ENCODE peak calls at places on chromosomes 1 and 21, in five cellular contexts. Q is left ventricle myocardium inferior, C is IMR-90, N is body of pancreas, S is psoas muscle. G is an unnamed sample.

GRCh38 chr1:110130113-110130591 is 17.9 kb downstream of the UBL4B start:
- DNase-seq in Q (peak), C (no peak), N (no peak), S (no peak), G (no peak)

GRCh38 chr21:29888437-29888836 is 51.4 kb downstream of the GRIK1 start:
- DNase-seq in Q (no peak), C (no peak), N (no peak), S (no peak), G (no peak)

GRCh38 chr1:19461352-19461645 is 24.0 kb downstream of the CAPZB start:
- DNase-seq in Q (no peak), C (no peak), N (no peak), S (no peak), G (no peak)

GRCh38 chr1:109712321-109712864 is 342 bp downstream of the GSTM5 start:
- DNase-seq in Q (no peak), C (no peak), N (no peak), S (no peak), G (no peak)

GRCh38 chr1:112546076-112546475 is 37.3 kb downstream of the WNT2B start:
- DNase-seq in Q (no peak), C (no peak), N (no peak), S (no peak), G (no peak)

GRCh38 chr1:153380711-153381110 is 5.3 kb upstream of the S100A12 start:
- DNase-seq in Q (no peak), C (no peak), N (no peak), S (no peak), G (no peak)

GRCh38 chr1:114490235-114490634 is 20.8 kb downstream of the TRIM33 start:
- DNase-seq in Q (no peak), C (no peak), N (no peak), S (no peak), G (peak)

GRCh38 chr1:33305016-33305415 is 15.9 kb downstream of the A3GALT2 start:
- DNase-seq in Q (no peak), C (no peak), N (no peak), S (no peak), G (no peak)

GRCh38 chr21:44568667-44569556 is 4.6 kb upstream of the KRTAP10-4 start:
- DNase-seq in Q (no peak), C (no peak), N (no peak), S (no peak), G (no peak)

GRCh38 chr1:220235462-220235861 is 36.8 kb downstream of the RAB3GAP2 start:
- DNase-seq in Q (no peak), C (peak), N (no peak), S (no peak), G (no peak)

GRCh38 chr21:45074048-45074817 is at the start of gene ADARB1:
- DNase-seq in Q (peak), C (peak), N (peak), S (peak), G (peak)

GRCh38 chr1:17485280-17485679 is 45.8 kb upstream of the RCC2 start:
- DNase-seq in Q (no peak), C (peak), N (no peak), S (no peak), G (peak)

GRCh38 chr1:89602871-89603404 is 30.0 kb upstream of the LRRC8C start:
- DNase-seq in Q (no peak), C (no peak), N (no peak), S (no peak), G (no peak)

GRCh38 chr1:50996083-50996482 is 26.0 kb downstream of the CDKN2C start:
- DNase-seq in Q (no peak), C (no peak), N (no peak), S (no peak), G (no peak)

GRCh38 chr1:98398649-98399048 is 262.9 kb upstream of the SNX7 start:
- DNase-seq in Q (no peak), C (no peak), N (no peak), S (no peak), G (no peak)

GRCh38 chr1:159092398-159092760 is 15.8 kb upstream of the AIM2 start:
- DNase-seq in Q (no peak), C (no peak), N (no peak), S (no peak), G (no peak)

GRCh38 chr1:203343956-203344355 is 7.0 kb downstream of the FMOD start:
- DNase-seq in Q (no peak), C (no peak), N (no peak), S (no peak), G (no peak)

GRCh38 chr1:173507847-173508209 is 30.7 kb downstream of the PRDX6 start:
- DNase-seq in Q (no peak), C (no peak), N (no peak), S (no peak), G (no peak)

GRCh38 chr21:43866233-43866632 is 1.2 kb downstream of the AGPAT3 start:
- DNase-seq in Q (peak), C (peak), N (peak), S (peak), G (peak)

GRCh38 chr1:75423616-75424015 is 187.3 kb downstream of the SLC44A5 start:
- DNase-seq in Q (no peak), C (no peak), N (no peak), S (no peak), G (peak)

GRCh38 chr1:12528021-12528852 is 89.8 kb downstream of the DHRS3 start:
- DNase-seq in Q (peak), C (peak), N (peak), S (peak), G (peak)

GRCh38 chr21:39087238-39087975 is 95.8 kb downstream of the PSMG1 start:
- DNase-seq in Q (peak), C (no peak), N (no peak), S (peak), G (no peak)

GRCh38 chr1:202283991-202284390 is 57.7 kb downstream of the UBE2T start:
- DNase-seq in Q (no peak), C (peak), N (no peak), S (no peak), G (no peak)

GRCh38 chr1:151838491-151839412 is 868 bp downstream of the C2CD4D start:
- DNase-seq in Q (no peak), C (no peak), N (no peak), S (no peak), G (peak)

GRCh38 chr1:3066250-3066711 is 2.7 kb upstream of the PRDM16 start:
- DNase-seq in Q (peak), C (no peak), N (peak), S (no peak), G (peak)

GRCh38 chr1:41514381-41514780 is 29.9 kb upstream of the EDN2 start:
- DNase-seq in Q (no peak), C (no peak), N (no peak), S (no peak), G (no peak)

GRCh38 chr21:20814090-20814489 is 184.1 kb upstream of the NCAM2 start:
- DNase-seq in Q (no peak), C (no peak), N (no peak), S (no peak), G (no peak)

GRCh38 chr1:203628185-203628996 is 1.8 kb downstream of the ATP2B4 start:
- DNase-seq in Q (peak), C (peak), N (peak), S (peak), G (peak)

GRCh38 chr1:223219846-223220610 is 77.0 kb upstream of the TLR5 start:
- DNase-seq in Q (no peak), C (no peak), N (no peak), S (no peak), G (no peak)

GRCh38 chr1:84117868-84118267 is 26.2 kb upstream of the PRKACB start:
- DNase-seq in Q (no peak), C (peak), N (no peak), S (no peak), G (no peak)

GRCh38 chr1:219296916-219297315 is 123.2 kb downstream of the LYPLAL1 start:
- DNase-seq in Q (no peak), C (no peak), N (no peak), S (no peak), G (no peak)

GRCh38 chr1:53663525-53664300 is 75.3 kb downstream of the GLIS1 start:
- DNase-seq in Q (no peak), C (no peak), N (no peak), S (no peak), G (no peak)

GRCh38 chr21:41371698-41372030 is 9.8 kb downstream of the MX2 start:
- DNase-seq in Q (no peak), C (no peak), N (no peak), S (no peak), G (no peak)

GRCh38 chr21:41369105-41369914 is 7.5 kb downstream of the MX2 start:
- DNase-seq in Q (peak), C (no peak), N (peak), S (peak), G (peak)

GRCh38 chr21:41370840-41371697 is 9.2 kb downstream of the MX2 start:
- DNase-seq in Q (no peak), C (no peak), N (no peak), S (no peak), G (no peak)

GRCh38 chr21:41368361-41369104 is 6.7 kb downstream of the MX2 start:
- DNase-seq in Q (no peak), C (no peak), N (peak), S (no peak), G (no peak)

GRCh38 chr21:41369915-41370839 is 8.3 kb downstream of the MX2 start:
- DNase-seq in Q (peak), C (no peak), N (peak), S (no peak), G (no peak)
- H3K4me3 ChIP-seq in Q (peak), C (no peak), N (no peak), S (peak), G (peak)

DNA sequence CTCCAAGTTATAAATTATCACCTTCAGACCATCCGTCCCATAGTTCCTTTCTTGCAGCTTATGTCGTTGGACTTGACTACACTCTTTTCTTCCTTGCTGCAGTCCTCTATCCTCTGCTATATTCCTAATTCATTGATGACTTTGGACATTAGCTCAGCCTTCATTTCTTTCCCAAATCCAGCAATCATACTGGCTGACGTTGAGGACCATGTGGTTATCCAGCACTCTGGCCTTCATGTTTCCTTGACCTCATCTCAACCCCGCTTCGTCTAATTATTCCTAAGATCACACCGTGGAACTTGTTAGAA is 27.4 kb downstream of the RAD54L start:
- DNase-seq in Q (no peak), C (no peak), N (no peak), S (no peak), G (no peak)
- H3K27ac ChIP-seq in Q (no peak), C (no peak), N (no peak), S (peak), G (no peak)

DNA sequence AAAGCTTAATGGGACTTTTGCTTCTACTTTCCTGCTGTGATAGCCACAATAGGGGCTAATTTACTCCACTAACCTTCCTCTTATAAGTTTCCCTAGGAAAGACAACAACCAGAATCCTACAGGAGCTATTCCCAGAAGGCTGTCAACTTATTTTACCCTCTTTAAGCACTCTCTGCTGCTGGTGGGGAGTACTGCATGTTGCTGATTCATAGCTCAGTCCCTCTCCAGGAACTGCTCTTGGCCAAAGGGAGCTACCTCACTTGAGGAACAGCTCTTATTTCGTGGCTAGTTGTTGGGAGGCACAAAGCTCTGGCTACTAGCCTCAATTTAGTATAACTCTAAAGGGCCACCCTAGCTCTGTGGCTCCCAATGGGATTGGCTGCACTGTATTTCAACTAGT is 37.2 kb downstream of the ADSS2 start:
- DNase-seq in Q (no peak), C (peak), N (no peak), S (no peak), G (peak)
- TF ChIP-seq CTCF in Q (no peak), C (peak), N (no peak), S (no peak), G (peak)

GRCh38 chr1:210332233-210332632 is 3.5 kb downstream of the HHAT start:
- DNase-seq in Q (no peak), C (no peak), N (no peak), S (no peak), G (no peak)
- H3K4me3 ChIP-seq in Q (no peak), C (no peak), N (no peak), S (no peak), G (no peak)